ENCODE peak calls at places on chromosomes 2 and 18, in four cellular contexts. E, H, A and Q are unnamed samples.

GRCh38 chr2:15968280-15969178 is 28.2 kb downstream of the MYCN start:
- DNase-seq in E (no peak), H (no peak), A (no peak), Q (no peak)

GRCh38 chr2:69157441-69157840 is 144.5 kb downstream of the ANTXR1 start:
- DNase-seq in E (no peak), H (no peak), A (no peak), Q (no peak)

GRCh38 chr2:130798472-130799221 is 38.1 kb upstream of the ARHGEF4 start:
- DNase-seq in E (peak), H (no peak), A (no peak), Q (no peak)

GRCh38 chr2:219309278-219309677 is at the start of gene PTPRN:
- DNase-seq in E (peak), H (peak), A (no peak), Q (no peak)

GRCh38 chr2:197908940-197909339 is 104.5 kb downstream of the PLCL1 start:
- DNase-seq in E (no peak), H (no peak), A (no peak), Q (no peak)

GRCh38 chr18:58005036-58005435 is 39.0 kb upstream of the NEDD4L start:
- DNase-seq in E (no peak), H (peak), A (no peak), Q (no peak)

GRCh38 chr2:127671557-127672302 is 3.6 kb downstream of the LIMS2 start:
- DNase-seq in E (no peak), H (no peak), A (no peak), Q (no peak)

GRCh38 chr2:72980535-72981217 is 63.4 kb downstream of the EMX1 start:
- DNase-seq in E (no peak), H (peak), A (no peak), Q (no peak)

GRCh38 chr2:14194233-14194632 is 438.3 kb upstream of the LRATD1 start:
- DNase-seq in E (no peak), H (no peak), A (no peak), Q (no peak)

GRCh38 chr2:101952551-101952950 is 39.2 kb upstream of the IL1R2 start:
- DNase-seq in E (no peak), H (no peak), A (no peak), Q (no peak)

GRCh38 chr2:157747695-157748370 is 119.2 kb upstream of the ACVR1C start:
- DNase-seq in E (no peak), H (no peak), A (no peak), Q (no peak)

GRCh38 chr2:144358979-144359541 is 160.9 kb downstream of the ZEB2 start:
- DNase-seq in E (no peak), H (peak), A (no peak), Q (no peak)

GRCh38 chr2:144154205-144154604 is 365.7 kb downstream of the ZEB2 start:
- DNase-seq in E (no peak), H (no peak), A (no peak), Q (no peak)

GRCh38 chr18:14943967-14944636 is 196.1 kb downstream of the ANKRD30B start:
- DNase-seq in E (no peak), H (no peak), A (no peak), Q (no peak)

GRCh38 chr2:109031481-109032228 is 42.6 kb upstream of the EDAR start:
- DNase-seq in E (peak), H (no peak), A (peak), Q (peak)

GRCh38 chr2:69241039-69241586 is 145.9 kb downstream of the GFPT1 start:
- DNase-seq in E (no peak), H (no peak), A (no peak), Q (no peak)

GRCh38 chr18:63131106-63131943 is 188.2 kb downstream of the BCL2 start:
- DNase-seq in E (peak), H (peak), A (peak), Q (peak)

GRCh38 chr2:238941262-238941792 is 93.4 kb downstream of the TWIST2 start:
- DNase-seq in E (no peak), H (no peak), A (peak), Q (peak)

GRCh38 chr2:206984206-206984605 is 44.9 kb downstream of the CPO start:
- DNase-seq in E (no peak), H (peak), A (no peak), Q (no peak)

GRCh38 chr2:44200011-44200410 is 31.3 kb downstream of the PPM1B start:
- DNase-seq in E (no peak), H (no peak), A (no peak), Q (no peak)

GRCh38 chr18:22847392-22847791 is 85.7 kb upstream of the RBBP8 start:
- DNase-seq in E (no peak), H (no peak), A (no peak), Q (no peak)